ENCODE peak calls at places on chromosome 18, in seven cellular contexts. Z, C, E, F, B, V and P are unnamed samples. For H3K4me1, the result is how much of the 10 kb centered on the place peaks cover.

GRCh38 chr18:62037012-62037742 is 144.4 kb upstream of the RNF152 start:
- DNase-seq in Z (no peak), C (no peak), E (no peak), F (no peak), B (no peak), V (no peak), P (no peak)

GRCh38 chr18:3061581-3062416 is 48.9 kb upstream of the LPIN2 start:
- DNase-seq in Z (no peak), C (no peak), E (peak), F (no peak), B (no peak), V (peak), P (no peak)

GRCh38 chr18:77061946-77062517 is 70.6 kb downstream of the MBP start:
- DNase-seq in Z (no peak), C (no peak), E (peak), F (no peak), B (peak), V (no peak), P (peak)

GRCh38 chr18:50518787-50519520 is 40.9 kb upstream of the MAPK4 start:
- DNase-seq in Z (no peak), C (no peak), E (no peak), F (no peak), B (no peak), V (no peak), P (no peak)

GRCh38 chr18:57004366-57005121 is 142.3 kb upstream of the BOD1L2 start:
- DNase-seq in Z (no peak), C (no peak), E (no peak), F (no peak), B (no peak), V (no peak), P (no peak)

GRCh38 chr18:3008546-3008945 is 4.4 kb downstream of the LPIN2 start:
- DNase-seq in Z (no peak), C (no peak), E (no peak), F (no peak), B (no peak), V (no peak), P (no peak)

GRCh38 chr18:31255953-31256352 is 62.0 kb upstream of the DSG1 start:
- DNase-seq in Z (no peak), C (no peak), E (no peak), F (no peak), B (no peak), V (no peak), P (no peak)

GRCh38 chr18:59267511-59268126 is 5.6 kb downstream of the RAX start:
- DNase-seq in Z (no peak), C (no peak), E (no peak), F (no peak), B (peak), V (no peak), P (no peak)

GRCh38 chr18:73888565-73888964 is 259.1 kb downstream of the FBXO15 start:
- DNase-seq in Z (no peak), C (no peak), E (no peak), F (no peak), B (no peak), V (no peak), P (no peak)

GRCh38 chr18:25737710-25738251 is 352.6 kb downstream of the SS18 start:
- DNase-seq in Z (no peak), C (no peak), E (no peak), F (peak), B (no peak), V (no peak), P (no peak)

GRCh38 chr18:63730788-63731187 is 28.0 kb downstream of the SERPINB11 start:
- DNase-seq in Z (no peak), C (no peak), E (no peak), F (no peak), B (peak), V (no peak), P (no peak)

GRCh38 chr18:76564636-76565237 is 69.7 kb upstream of the ZNF516 start:
- DNase-seq in Z (peak), C (no peak), E (no peak), F (no peak), B (no peak), V (no peak), P (no peak)

GRCh38 chr18:46297621-46298020 is 193.4 kb downstream of the HAUS1 start:
- DNase-seq in Z (no peak), C (no peak), E (peak), F (no peak), B (no peak), V (no peak), P (no peak)

GRCh38 chr18:21830533-21830932 is 89.9 kb downstream of the MIB1 start:
- DNase-seq in Z (no peak), C (no peak), E (no peak), F (no peak), B (no peak), V (no peak), P (no peak)

GRCh38 chr18:2857491-2858063 is 10.8 kb downstream of the EMILIN2 start:
- DNase-seq in Z (peak), C (peak), E (no peak), F (peak), B (no peak), V (no peak), P (peak)

GRCh38 chr18:42614619-42615293 is 500.7 kb downstream of the RIT2 start:
- DNase-seq in Z (no peak), C (peak), E (no peak), F (peak), B (no peak), V (no peak), P (no peak)

GRCh38 chr18:69947361-69948106 is at the start of gene CD226:
- DNase-seq in Z (no peak), C (no peak), E (peak), F (no peak), B (no peak), V (no peak), P (peak)

GRCh38 chr18:32152705-32153448 is 37.0 kb upstream of the MEP1B start:
- DNase-seq in Z (no peak), C (no peak), E (no peak), F (no peak), B (no peak), V (no peak), P (no peak)

GRCh38 chr18:62518460-62519375 is 4.1 kb upstream of the ZCCHC2 start:
- DNase-seq in Z (no peak), C (no peak), E (no peak), F (no peak), B (no peak), V (no peak), P (no peak)

GRCh38 chr18:30889582-30890301 is 152.8 kb downstream of the DSC3 start:
- DNase-seq in Z (peak), C (no peak), E (no peak), F (peak), B (peak), V (no peak), P (no peak)

GRCh38 chr18:27605107-27605834 is 420.2 kb upstream of the CHST9 start:
- DNase-seq in Z (peak), C (no peak), E (peak), F (peak), B (peak), V (no peak), P (no peak)

GRCh38 chr18:32884543-32884942 is 111.7 kb upstream of the KLHL14 start:
- DNase-seq in Z (no peak), C (no peak), E (no peak), F (no peak), B (no peak), V (no peak), P (no peak)

GRCh38 chr18:5239447-5239846 is 42.4 kb upstream of the AKAIN1 start:
- DNase-seq in Z (no peak), C (no peak), E (no peak), F (no peak), B (no peak), V (no peak), P (no peak)
- H3K4me3 ChIP-seq in Z (peak), C (peak), E (peak), F (peak), B (peak), V (no peak), P (no peak)

GRCh38 chr18:48165104-48165866 is 234.8 kb upstream of the SMAD2 start:
- DNase-seq in Z (no peak), C (no peak), E (no peak), F (no peak), B (no peak), V (no peak), P (peak)
- H3K4me1 ChIP-seq in Z (under half), C (half or more), E (under half), F (under half), B (under half), V (under half), P (half or more)

GRCh38 chr18:40824291-40824690 is 1130.7 kb upstream of the PIK3C3 start:
- DNase-seq in Z (no peak), C (no peak), E (no peak), F (no peak), B (no peak), V (no peak), P (no peak)
- H3K4me3 ChIP-seq in Z (no peak), C (no peak), E (no peak), F (no peak), B (no peak), V (no peak), P (no peak)

GRCh38 chr18:79682896-79683625 is 3.5 kb downstream of the CTDP1 start:
- DNase-seq in Z (no peak), C (no peak), E (peak), F (no peak), B (no peak), V (peak), P (no peak)

GRCh38 chr18:79681484-79682387 is 2.1 kb downstream of the CTDP1 start:
- DNase-seq in Z (no peak), C (no peak), E (peak), F (no peak), B (no peak), V (peak), P (peak)

GRCh38 chr18:79683626-79684282 is 4.2 kb downstream of the CTDP1 start:
- DNase-seq in Z (peak), C (no peak), E (no peak), F (no peak), B (no peak), V (no peak), P (no peak)

GRCh38 chr18:79680891-79681339 is 1.3 kb downstream of the CTDP1 start:
- DNase-seq in Z (no peak), C (no peak), E (no peak), F (no peak), B (no peak), V (no peak), P (peak)

DNA sequence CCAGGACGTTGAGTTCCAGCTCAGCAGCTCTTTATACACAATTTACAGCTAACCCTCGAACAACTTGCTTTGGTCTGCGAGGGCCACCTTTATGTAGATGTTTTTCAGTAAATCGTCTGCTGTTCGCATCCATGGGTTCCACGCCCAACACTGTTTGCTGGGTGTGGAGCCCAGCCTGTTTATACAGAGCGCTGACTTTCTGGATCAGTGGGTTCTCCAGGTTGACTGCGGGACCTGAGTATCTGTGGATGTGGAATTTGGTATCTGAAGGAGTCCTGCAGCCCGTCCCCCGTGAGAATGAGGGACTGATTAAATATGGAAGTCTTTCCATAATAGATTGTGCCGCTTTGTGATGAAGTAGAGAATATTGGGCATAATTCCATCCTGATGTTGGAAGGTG is 2.9 kb downstream of the CTDP1 start:
- DNase-seq in Z (no peak), C (no peak), E (peak), F (no peak), B (no peak), V (no peak), P (no peak)
- H3K4me1 ChIP-seq in Z (under half), C (half or more), E (half or more), F (under half), B (under half), V (half or more), P (under half)

GRCh38 chr18:811192-812122 is 585 bp downstream of the YES1 start:
- DNase-seq in Z (peak), C (peak), E (peak), F (no peak), B (peak), V (no peak), P (peak)

GRCh38 chr18:808086-808485 is 4.0 kb downstream of the YES1 start:
- DNase-seq in Z (peak), C (no peak), E (peak), F (no peak), B (no peak), V (no peak), P (no peak)

GRCh38 chr18:808502-808901 is 3.5 kb downstream of the YES1 start:
- DNase-seq in Z (no peak), C (no peak), E (no peak), F (no peak), B (no peak), V (no peak), P (no peak)

GRCh38 chr18:812123-812672 is at the start of gene YES1:
- DNase-seq in Z (peak), C (peak), E (peak), F (peak), B (peak), V (peak), P (peak)

GRCh38 chr18:809985-810642 is 1.9 kb downstream of the YES1 start:
- DNase-seq in Z (no peak), C (no peak), E (no peak), F (no peak), B (no peak), V (no peak), P (no peak)
- H3K4me3 ChIP-seq in Z (peak), C (peak), E (peak), F (no peak), B (peak), V (peak), P (no peak)

DNA sequence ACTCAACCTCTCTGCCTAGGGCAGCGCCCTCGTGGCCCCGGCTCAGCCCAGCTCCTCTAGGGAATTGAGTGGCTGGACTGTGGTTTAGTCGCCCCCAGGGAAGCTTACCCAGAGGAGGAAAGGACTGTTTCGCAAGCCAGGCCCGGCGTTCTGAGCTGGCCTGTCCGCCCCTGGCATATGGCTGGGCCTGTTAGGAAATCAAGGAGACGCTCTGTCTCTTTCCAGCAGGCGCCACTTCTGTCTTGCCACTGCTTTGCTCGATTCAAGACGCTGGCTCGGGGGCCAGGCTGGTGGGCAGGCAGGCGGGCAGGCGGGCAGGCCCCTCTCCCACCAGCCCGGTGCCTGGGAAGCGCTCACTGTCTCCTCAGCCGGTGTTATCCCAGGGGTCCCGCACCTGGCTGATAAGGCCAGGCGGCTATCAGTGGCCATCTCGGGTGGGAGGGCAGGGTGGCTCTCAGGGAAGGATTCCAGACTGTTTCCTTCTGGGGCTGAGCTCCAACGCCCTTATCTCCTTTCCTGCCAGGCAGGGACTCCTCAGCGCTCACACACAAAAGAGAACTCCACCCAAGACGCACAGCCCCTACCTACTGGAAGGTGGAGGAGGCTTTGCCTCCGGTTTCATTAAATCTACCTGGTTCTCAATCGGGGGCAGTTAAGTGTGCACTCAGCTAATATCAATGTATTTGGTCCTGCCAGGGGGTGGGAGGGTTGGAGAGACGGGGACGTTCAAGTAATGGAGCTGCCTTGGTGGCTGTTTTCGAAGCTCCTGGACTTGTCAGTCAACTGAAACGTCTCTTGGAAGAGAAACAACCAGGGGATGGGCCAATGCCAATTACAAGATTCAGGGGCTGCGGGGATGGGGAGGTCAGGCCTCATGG is 109.1 kb downstream of the SMAD7 start:
- DNase-seq in Z (no peak), C (peak), E (no peak), F (no peak), B (no peak), V (no peak), P (peak)
- H3K4me1 ChIP-seq in Z (under half), C (half or more), E (under half), F (under half), B (under half), V (half or more), P (under half)

GRCh38 chr18:35497006-35497333 is 790 bp downstream of the INO80C start:
- DNase-seq in Z (peak), C (no peak), E (no peak), F (peak), B (no peak), V (no peak), P (peak)
- H3K4me3 ChIP-seq in Z (peak), C (peak), E (peak), F (peak), B (peak), V (peak), P (peak)

DNA sequence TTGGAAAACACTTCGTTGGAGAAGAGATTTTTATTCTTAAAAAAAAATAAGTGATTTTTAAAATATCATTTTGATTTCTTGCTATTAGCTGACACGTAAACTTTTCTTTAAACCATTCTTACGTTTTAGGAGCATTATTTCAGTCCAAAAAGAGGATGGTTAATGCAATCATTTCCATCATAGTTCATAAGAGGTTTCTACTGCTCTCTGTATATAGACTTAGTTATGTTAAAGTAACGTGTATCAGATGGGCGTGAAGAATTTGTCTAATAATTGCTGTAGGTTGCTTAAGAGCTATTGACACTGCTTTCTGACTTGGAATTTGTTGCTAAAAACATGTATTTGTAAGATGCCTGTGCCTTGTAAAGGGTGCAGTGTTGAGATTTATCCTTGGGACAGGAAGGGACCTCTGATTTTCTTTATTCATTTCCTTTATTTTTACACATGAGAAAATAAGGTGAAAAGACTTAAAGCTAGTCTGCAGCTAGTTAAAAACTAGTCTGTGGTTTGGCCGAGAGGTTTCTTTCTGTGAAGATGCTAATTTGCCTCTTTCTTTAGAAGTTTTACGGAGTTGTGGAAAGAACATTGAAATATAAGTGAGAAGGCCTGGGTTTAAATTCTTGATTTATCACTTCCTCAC is 2.9 kb downstream of the ANKRD12 start:
- DNase-seq in Z (no peak), C (no peak), E (no peak), F (no peak), B (no peak), V (no peak), P (no peak)
- H3K4me1 ChIP-seq in Z (under half), C (half or more), E (under half), F (under half), B (under half), V (half or more), P (under half)